ENCODE peak calls at places on chromosomes 11 and 22, in five cellular contexts. M is SK-N-SH, O is GM12878, A is HEK293T, H is HepG2. W is an unnamed sample.

GRCh38 chr11:108797578-108798100 is 132.8 kb downstream of the DDX10 start:
- DNase-seq in H (peak), M (no peak), O (no peak), A (no peak), W (no peak)

GRCh38 chr11:69474736-69475135 is 6.7 kb upstream of the LINC01488 start:
- DNase-seq in A (no peak), O (no peak), H (no peak), M (no peak), W (no peak)

GRCh38 chr11:76610871-76611475 is 59.6 kb downstream of the LRRC32 start:
- DNase-seq in M (peak), H (no peak), O (no peak), A (no peak), W (no peak)

GRCh38 chr11:61273151-61274078 is 21.7 kb downstream of the VWCE start:
- DNase-seq in A (no peak), H (no peak), M (no peak), O (no peak), W (no peak)

GRCh38 chr22:40400173-40400572 is 29.8 kb downstream of the SGSM3 start:
- DNase-seq in A (no peak), M (no peak), O (peak), H (no peak), W (no peak)

GRCh38 chr11:65366340-65366773 is 11.8 kb downstream of the TIGD3 start:
- DNase-seq in A (peak), M (peak), O (no peak), H (peak), W (peak)

GRCh38 chr11:67486481-67487195 is 3.8 kb downstream of the AIP start:
- DNase-seq in O (peak), A (no peak), M (no peak), H (no peak), W (no peak)

GRCh38 chr22:27880778-27881394 is 38.2 kb downstream of the PITPNB start:
- DNase-seq in M (peak), A (peak), H (peak), O (no peak), W (no peak)

GRCh38 chr11:130831506-130832385 is 84.5 kb downstream of the SNX19 start:
- DNase-seq in H (no peak), M (peak), A (no peak), O (no peak), W (no peak)

GRCh38 chr22:30893434-30894370 is 74.9 kb downstream of the MORC2 start:
- DNase-seq in M (no peak), O (no peak), A (no peak), H (no peak), W (no peak)

GRCh38 chr11:127627629-127628462 is 627.3 kb upstream of the KIRREL3 start:
- DNase-seq in A (no peak), H (no peak), O (no peak), M (no peak), W (no peak)

GRCh38 chr11:62193954-62194353 is 3.9 kb downstream of the SCGB1D1 start:
- DNase-seq in M (no peak), O (no peak), H (no peak), A (no peak), W (peak)

GRCh38 chr22:18095101-18095805 is 15.4 kb upstream of the TUBA8 start:
- DNase-seq in M (no peak), A (no peak), O (no peak), H (no peak), W (no peak)

GRCh38 chr22:39284142-39284980 is 35.1 kb downstream of the RPL3 start:
- DNase-seq in M (no peak), A (no peak), O (no peak), H (peak), W (no peak)

GRCh38 chr11:17406818-17407149 is 18.3 kb upstream of the KCNJ11 start:
- DNase-seq in H (no peak), M (no peak), A (no peak), O (no peak), W (no peak)

GRCh38 chr11:117826832-117827231 is 2.3 kb upstream of the FXYD2 start:
- DNase-seq in H (no peak), M (no peak), A (no peak), O (no peak), W (no peak)

GRCh38 chr11:35017528-35018342 is 101.3 kb downstream of the PDHX start:
- DNase-seq in O (no peak), M (no peak), H (peak), A (no peak), W (no peak)

GRCh38 chr11:64276653-64277431 is 7.6 kb downstream of the BAD start:
- DNase-seq in O (no peak), A (no peak), M (no peak), H (no peak), W (no peak)

GRCh38 chr11:78318733-78319132 is 98.9 kb downstream of the GAB2 start:
- DNase-seq in A (no peak), H (no peak), M (peak), O (no peak), W (no peak)

GRCh38 chr11:47765086-47765485 is 2.1 kb downstream of the FNBP4 start:
- DNase-seq in A (no peak), H (no peak), O (no peak), M (no peak), W (no peak)

GRCh38 chr11:66454828-66455227 is 11.9 kb upstream of the PELI3 start:
- DNase-seq in O (no peak), A (no peak), H (no peak), M (no peak), W (no peak)

GRCh38 chr11:108693852-108694251 is 29.0 kb downstream of the DDX10 start:
- DNase-seq in A (no peak), H (no peak), M (no peak), O (no peak), W (no peak)

GRCh38 chr11:28743101-28743550 is 634.9 kb downstream of the METTL15 start:
- DNase-seq in A (no peak), H (no peak), O (no peak), M (no peak), W (no peak)

GRCh38 chr22:30305519-30305905 is 16.2 kb upstream of the CASTOR1 start:
- DNase-seq in M (no peak), O (peak), A (no peak), H (no peak), W (no peak)

GRCh38 chr11:76605338-76606074 is 65.0 kb downstream of the LRRC32 start:
- DNase-seq in M (no peak), O (no peak), H (no peak), A (no peak), W (no peak)

GRCh38 chr22:50306753-50307749 is at the start of gene PLXNB2:
- DNase-seq in A (peak), H (peak), M (peak), O (no peak), W (peak)

GRCh38 chr11:78884761-78885160 is 310.1 kb upstream of the NARS2 start:
- DNase-seq in O (no peak), A (no peak), M (no peak), H (no peak), W (no peak)

GRCh38 chr11:44593194-44593593 is 27.7 kb downstream of the CD82 start:
- DNase-seq in O (no peak), A (no peak), H (no peak), M (peak), W (no peak)

GRCh38 chr22:37831472-37831871 is 8.3 kb downstream of the GALR3 start:
- DNase-seq in H (no peak), M (no peak), O (no peak), A (no peak), W (no peak)

GRCh38 chr11:116352881-116353280 is 419.9 kb downstream of the BUD13 start:
- DNase-seq in A (no peak), H (no peak), O (no peak), M (no peak), W (no peak)

GRCh38 chr11:101262995-101263394 is 133.4 kb upstream of the PGR start:
- DNase-seq in H (no peak), O (no peak), A (no peak), M (no peak), W (no peak)

GRCh38 chr11:111561801-111562325 is 21.3 kb downstream of the LAYN start:
- DNase-seq in H (peak), M (no peak), O (no peak), A (no peak), W (no peak)

GRCh38 chr11:13297917-13298356 is 20.3 kb downstream of the BMAL1 start:
- DNase-seq in A (no peak), M (no peak), H (peak), O (no peak), W (no peak)

GRCh38 chr11:129109701-129110100 is 82.4 kb downstream of the ARHGAP32 start:
- DNase-seq in H (no peak), A (no peak), M (no peak), O (no peak), W (no peak)

GRCh38 chr11:132336781-132337535 is 966.5 kb downstream of the NTM start:
- DNase-seq in H (no peak), A (no peak), O (no peak), M (no peak), W (no peak)

GRCh38 chr22:40534379-40535188 is 101.9 kb downstream of the MRTFA start:
- DNase-seq in A (no peak), O (peak), H (no peak), M (no peak), W (peak)

GRCh38 chr11:68766786-68767185 is 15.5 kb upstream of the TESMIN start:
- DNase-seq in A (no peak), O (no peak), M (no peak), H (no peak), W (no peak)

GRCh38 chr11:10288316-10288715 is 5.7 kb downstream of the SBF2 start:
- DNase-seq in M (no peak), H (no peak), O (no peak), A (no peak), W (no peak)

GRCh38 chr11:85843929-85844328 is 11.3 kb upstream of the CCDC83 start:
- DNase-seq in H (no peak), A (no peak), O (no peak), M (no peak), W (no peak)

GRCh38 chr11:85844439-85845051 is 10.6 kb upstream of the CCDC83 start:
- DNase-seq in O (no peak), H (no peak), A (no peak), M (no peak), W (no peak)

GRCh38 chr11:85847436-85847835 is 7.7 kb upstream of the CCDC83 start:
- DNase-seq in A (no peak), O (no peak), H (no peak), M (no peak), W (no peak)

GRCh38 chr11:85845052-85845631 is 10.0 kb upstream of the CCDC83 start:
- DNase-seq in O (no peak), A (no peak), M (no peak), H (no peak), W (no peak)

GRCh38 chr11:85848556-85848955 is 6.6 kb upstream of the CCDC83 start:
- DNase-seq in A (no peak), M (no peak), H (no peak), O (no peak), W (no peak)
- TF ChIP-seq FOXM1 in A (no peak), M (no peak), H (no peak), O (no peak), W (no peak)

GRCh38 chr11:102666331-102666957 is 39.1 kb downstream of the MMP27 start:
- DNase-seq in O (no peak), M (peak), A (peak), H (peak), W (peak)
- TF ChIP-seq FOXM1 in O (no peak), M (no peak), A (no peak), H (no peak), W (no peak)

DNA sequence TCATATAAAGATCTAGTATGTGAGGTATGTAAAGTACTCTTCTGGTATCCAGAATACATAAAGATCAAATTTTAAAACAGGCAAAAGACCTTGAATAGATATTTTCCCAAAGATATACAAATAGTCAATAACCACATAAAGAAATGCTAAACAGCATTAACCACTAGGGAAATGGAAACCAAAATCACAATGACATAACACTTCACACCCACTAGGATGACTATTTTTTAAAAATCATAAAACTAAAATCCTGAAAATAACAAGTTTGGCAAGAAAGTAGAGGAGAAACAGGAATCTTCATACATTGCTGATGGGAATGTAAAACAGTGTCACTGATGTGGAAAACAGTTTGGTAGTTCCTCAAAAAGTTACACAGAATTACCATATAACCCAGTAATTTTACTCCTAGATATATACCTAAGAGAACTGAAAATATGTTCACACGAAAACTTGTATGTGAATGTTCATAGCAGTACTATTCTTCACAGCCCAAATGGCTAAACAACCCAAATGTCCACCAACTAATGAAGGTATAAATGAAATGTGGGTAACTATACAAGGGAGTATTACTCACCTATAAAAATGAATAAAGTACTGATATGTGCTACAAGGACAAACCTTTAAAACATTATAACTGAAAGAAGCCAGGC is 12.5 kb downstream of the PICALM start:
- DNase-seq in O (no peak), A (no peak), M (no peak), H (no peak), W (no peak)
- TF ChIP-seq FOXM1 in O (no peak), A (no peak), M (no peak), H (no peak), W (no peak)

GRCh38 chr11:30876656-30877371 is 290.7 kb upstream of the MPPED2 start:
- DNase-seq in O (no peak), A (no peak), H (no peak), M (no peak), W (no peak)
- TF ChIP-seq FOXM1 in O (no peak), A (no peak), H (no peak), M (no peak), W (no peak)

DNA sequence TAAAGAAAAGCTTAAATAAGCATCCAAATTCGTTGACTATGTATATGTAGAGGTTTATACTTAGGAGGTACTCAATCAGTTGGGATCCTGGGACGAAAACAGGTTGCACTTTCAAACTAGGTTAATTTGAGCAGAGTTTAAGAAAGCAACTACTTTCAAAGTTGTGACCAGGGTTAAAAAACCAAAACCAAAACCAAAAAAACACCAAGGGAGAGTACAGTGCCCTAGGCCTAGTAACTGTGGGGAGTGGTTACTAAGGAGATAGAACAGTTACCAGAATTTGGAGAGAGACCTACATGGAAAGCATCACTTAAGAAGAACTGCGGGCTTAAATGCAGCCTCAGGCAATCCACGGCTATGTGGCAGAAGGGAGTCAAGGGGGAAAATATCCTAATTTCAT is 148.3 kb downstream of the JRKL start:
- DNase-seq in O (no peak), A (no peak), H (no peak), M (no peak), W (no peak)
- TF ChIP-seq FOXM1 in O (no peak), A (no peak), H (no peak), M (no peak), W (no peak)

DNA sequence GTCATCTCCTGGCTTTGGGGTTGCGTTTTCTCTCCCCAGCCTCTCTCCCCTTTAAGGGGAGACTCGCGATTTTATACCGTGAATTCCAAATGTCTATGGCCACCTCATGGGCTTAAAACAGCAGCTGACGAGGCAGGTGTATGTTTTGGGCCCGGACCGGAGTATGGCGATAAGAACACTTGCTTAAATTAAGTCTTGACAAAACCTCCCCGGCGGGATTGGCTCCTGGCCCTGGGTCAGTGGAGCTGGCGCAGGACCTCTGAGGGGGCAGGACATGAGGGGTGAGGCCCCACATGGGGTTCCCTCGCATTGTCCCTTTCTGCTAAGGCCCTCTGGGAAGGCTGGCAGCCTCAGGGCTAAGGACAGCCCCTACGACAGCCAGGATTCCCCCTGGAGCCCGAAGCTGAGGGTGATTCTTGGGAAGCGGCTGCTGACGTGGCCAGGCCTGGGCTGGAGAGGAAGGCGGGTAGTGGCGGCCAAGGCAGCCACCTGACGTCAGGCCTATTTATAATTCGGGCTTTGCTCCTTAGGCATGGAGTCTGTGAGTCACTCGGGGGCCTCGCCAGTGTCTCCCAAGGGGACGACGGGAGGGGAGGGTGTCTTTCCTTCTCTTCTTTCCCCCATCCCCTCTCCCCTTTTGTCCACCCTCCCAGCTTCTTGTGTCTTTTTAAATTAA is 12.7 kb downstream of the MYO18B start:
- DNase-seq in H (no peak), A (no peak), O (no peak), M (no peak), W (no peak)
- TF ChIP-seq FOXM1 in H (no peak), A (no peak), O (no peak), M (no peak), W (no peak)

GRCh38 chr22:45309422-45310227 is at the start of gene FAM118A:
- DNase-seq in O (peak), A (peak), M (peak), H (peak), W (peak)
- TF ChIP-seq FOXM1 in O (no peak), A (no peak), M (no peak), H (no peak), W (no peak)

DNA sequence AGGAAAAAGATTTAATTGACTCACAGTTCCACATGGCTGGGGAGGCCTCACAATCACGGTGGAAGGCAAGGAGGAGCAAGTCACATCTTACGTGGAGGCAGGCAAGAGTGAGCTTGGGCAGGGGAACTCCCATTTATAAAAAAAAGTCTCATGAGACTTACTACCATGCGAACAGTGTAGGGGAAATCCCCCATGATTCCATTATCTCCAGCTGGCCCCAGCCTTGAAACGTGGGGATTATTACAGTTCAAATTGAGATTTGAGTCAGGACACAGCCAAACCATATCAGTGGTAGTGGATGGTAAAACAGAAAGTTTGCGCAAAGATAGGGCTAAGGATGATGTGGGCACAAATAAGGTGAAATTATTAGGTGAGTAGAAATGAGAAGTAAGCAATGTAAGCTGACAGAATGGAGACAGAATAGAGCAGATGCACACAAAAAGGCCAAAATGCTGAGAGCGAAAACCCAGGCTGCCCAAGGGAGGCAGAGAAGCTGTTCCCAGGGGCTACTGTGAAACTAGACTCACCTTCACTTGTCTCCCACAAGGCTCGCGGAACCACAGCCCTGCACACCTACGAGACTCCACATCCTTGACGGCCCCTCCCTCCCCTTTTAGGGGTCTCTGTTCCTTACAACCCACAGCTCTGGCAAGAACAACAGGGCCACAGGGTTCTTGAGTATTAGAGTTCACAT is 377.6 kb downstream of the CADM1 start:
- DNase-seq in M (no peak), O (no peak), A (no peak), H (no peak), W (no peak)
- TF ChIP-seq FOXM1 in M (no peak), O (no peak), A (no peak), H (no peak), W (no peak)

GRCh38 chr11:113673566-113674396 is 32.3 kb downstream of the TMPRSS5 start:
- DNase-seq in M (no peak), H (no peak), A (no peak), O (no peak), W (no peak)
- TF ChIP-seq FOXM1 in M (no peak), H (no peak), A (no peak), O (no peak), W (no peak)

GRCh38 chr11:123451183-123451907 is 21.3 kb downstream of the GRAMD1B start:
- DNase-seq in M (no peak), O (no peak), H (no peak), A (no peak), W (no peak)

GRCh38 chr11:123452799-123453198 is 22.7 kb downstream of the GRAMD1B start:
- DNase-seq in O (no peak), H (no peak), A (no peak), M (no peak), W (no peak)

GRCh38 chr11:123450593-123450992 is 20.5 kb downstream of the GRAMD1B start:
- DNase-seq in H (no peak), A (no peak), O (no peak), M (no peak), W (no peak)

GRCh38 chr11:123449436-123449835 is 19.4 kb downstream of the GRAMD1B start:
- DNase-seq in H (no peak), A (no peak), O (no peak), M (no peak), W (no peak)

GRCh38 chr11:123448798-123449197 is 18.7 kb downstream of the GRAMD1B start:
- DNase-seq in A (no peak), O (no peak), M (no peak), H (no peak), W (no peak)
- TF ChIP-seq FOXM1 in A (no peak), O (no peak), M (no peak), H (no peak), W (no peak)